ENCODE peak calls at places on chromosomes 16 and 17, in four cellular contexts. V is substantia nigra, Y is iPS DF 6.9, P is stomach. T is an unnamed sample.

GRCh38 chr16:73339821-73340220 is 291.9 kb upstream of the ZFHX3 start:
- DNase-seq in V (no peak), P (no peak), Y (no peak), T (no peak)

GRCh38 chr16:9091867-9092281 is 430 bp downstream of the HAPSTR1 start:
- DNase-seq in P (peak), Y (no peak), V (peak), T (no peak)

GRCh38 chr17:29589524-29590260 is at the start of gene GIT1:
- DNase-seq in P (peak), Y (no peak), V (peak), T (peak)

GRCh38 chr17:76145231-76146052 is 4.4 kb upstream of the FOXJ1 start:
- DNase-seq in Y (no peak), V (no peak), P (no peak), T (no peak)

GRCh38 chr16:88770459-88771293 is 14.3 kb downstream of the PIEZO1 start:
- DNase-seq in P (peak), V (no peak), Y (no peak), T (no peak)

GRCh38 chr16:85424260-85425060 is 188.7 kb upstream of the GSE1 start:
- DNase-seq in P (peak), V (no peak), Y (no peak), T (no peak)

GRCh38 chr17:49783051-49783715 is 5.3 kb upstream of the KAT7 start:
- DNase-seq in V (no peak), Y (no peak), P (no peak), T (no peak)

GRCh38 chr17:29180051-29180787 is at the start of gene MYO18A:
- DNase-seq in Y (peak), P (peak), V (peak), T (peak)

GRCh38 chr17:63646492-63646815 is 24.2 kb downstream of the MAP3K3 start:
- DNase-seq in P (no peak), Y (no peak), V (no peak), T (peak)

GRCh38 chr16:68473358-68474064 is 25.2 kb upstream of the SMPD3 start:
- DNase-seq in Y (no peak), V (no peak), P (no peak), T (no peak)